ENCODE peak calls at places on chromosomes 1 and 21, in seven cellular contexts. C, S, J, M, B, V and Z are unnamed samples.

GRCh38 chr21:16597768-16598167 is 868.0 kb downstream of the USP25 start:
- DNase-seq in C (no peak), S (no peak), J (peak; percentile 57), M (no peak), B (no peak), V (no peak), Z (no peak)

GRCh38 chr1:37474697-37475379 is 458 bp downstream of the ZC3H12A start:
- DNase-seq in C (no peak), S (no peak), J (peak; percentile 48), M (no peak), B (no peak), V (no peak), Z (no peak)

GRCh38 chr1:170857955-170858354 is 77.4 kb upstream of the MROH9 start:
- DNase-seq in C (no peak), S (no peak), J (no peak), M (no peak), B (no peak), V (no peak), Z (no peak)

GRCh38 chr21:15495965-15496364 is 233.8 kb upstream of the USP25 start:
- DNase-seq in C (no peak), S (no peak), J (no peak), M (peak; percentile 5), B (no peak), V (no peak), Z (peak; percentile 54)

GRCh38 chr1:118047650-118048224 is 118.2 kb downstream of the WDR3 start:
- DNase-seq in C (no peak), S (no peak), J (no peak), M (no peak), B (no peak), V (no peak), Z (no peak)

GRCh38 chr1:29895201-29895600 is 658.9 kb downstream of the PTPRU start:
- DNase-seq in C (no peak), S (no peak), J (no peak), M (no peak), B (peak; percentile 50), V (no peak), Z (no peak)

GRCh38 chr1:17274186-17275170 is 25.6 kb downstream of the PADI3 start:
- DNase-seq in C (peak; percentile 69), S (peak; percentile 32), J (no peak), M (peak; percentile 33), B (no peak), V (no peak), Z (peak; percentile 45)

GRCh38 chr1:116006486-116006964 is 30.2 kb downstream of the SLC22A15 start:
- DNase-seq in C (no peak), S (no peak), J (no peak), M (no peak), B (no peak), V (no peak), Z (no peak)

GRCh38 chr21:45997205-45997494 is 15.6 kb downstream of the COL6A1 start:
- DNase-seq in C (no peak), S (no peak), J (no peak), M (no peak), B (no peak), V (no peak), Z (no peak)

GRCh38 chr1:238647877-238648276 is 738.5 kb upstream of the CHRM3 start:
- DNase-seq in C (no peak), S (peak; percentile 93), J (no peak), M (no peak), B (no peak), V (no peak), Z (peak; percentile 97)

GRCh38 chr1:21451212-21451611 is 11.3 kb downstream of the NBPF3 start:
- DNase-seq in C (no peak), S (no peak), J (no peak), M (no peak), B (no peak), V (no peak), Z (peak; percentile 74)

GRCh38 chr1:39117985-39118384 is 86.5 kb upstream of the MACF1 start:
- DNase-seq in C (no peak), S (no peak), J (no peak), M (no peak), B (no peak), V (no peak), Z (no peak)

GRCh38 chr1:14440731-14441130 is 157.8 kb upstream of the KAZN start:
- DNase-seq in C (no peak), S (no peak), J (no peak), M (no peak), B (no peak), V (no peak), Z (peak; percentile 68)

GRCh38 chr1:110555807-110556470 is 37.0 kb upstream of the KCNA10 start:
- DNase-seq in C (no peak), S (no peak), J (peak; percentile 57), M (no peak), B (peak; percentile 53), V (no peak), Z (no peak)

GRCh38 chr1:169371400-169371799 is 3.4 kb downstream of the BLZF1 start:
- DNase-seq in C (no peak), S (no peak), J (no peak), M (no peak), B (no peak), V (no peak), Z (no peak)

GRCh38 chr21:44578371-44579055 is 1.9 kb downstream of the KRTAP10-5 start:
- DNase-seq in C (no peak), S (no peak), J (no peak), M (no peak), B (no peak), V (no peak), Z (no peak)

GRCh38 chr1:77906624-77907023 is 18.2 kb downstream of the NEXN start:
- DNase-seq in C (no peak), S (no peak), J (no peak), M (no peak), B (no peak), V (no peak), Z (no peak)

GRCh38 chr1:116628448-116628847 is 39.1 kb downstream of the IGSF3 start:
- DNase-seq in C (peak; percentile 7), S (no peak), J (no peak), M (no peak), B (no peak), V (no peak), Z (no peak)

GRCh38 chr1:232743999-232744398 is 61.2 kb upstream of the MAP10 start:
- DNase-seq in C (no peak), S (no peak), J (no peak), M (no peak), B (no peak), V (no peak), Z (no peak)

GRCh38 chr21:15795533-15795932 is 65.8 kb downstream of the USP25 start:
- DNase-seq in C (no peak), S (no peak), J (no peak), M (no peak), B (no peak), V (no peak), Z (no peak)

GRCh38 chr21:38984982-38985422 is 179.3 kb downstream of the ETS2 start:
- DNase-seq in C (no peak), S (no peak), J (no peak), M (no peak), B (no peak), V (no peak), Z (peak; percentile 88)

GRCh38 chr1:228903573-228904122 is 168.4 kb downstream of the RHOU start:
- DNase-seq in C (no peak), S (no peak), J (no peak), M (no peak), B (no peak), V (no peak), Z (no peak)

GRCh38 chr1:184287001-184287400 is 99.8 kb upstream of the C1orf21 start:
- DNase-seq in C (no peak), S (no peak), J (no peak), M (no peak), B (no peak), V (no peak), Z (peak; percentile 13)

GRCh38 chr21:23016617-23017016 is 2018.4 kb downstream of the NCAM2 start:
- DNase-seq in C (no peak), S (peak; percentile 47), J (no peak), M (no peak), B (no peak), V (no peak), Z (no peak)

GRCh38 chr1:11787251-11787803 is 18.4 kb downstream of the MTHFR start:
- DNase-seq in C (no peak), S (no peak), J (peak; percentile 74), M (no peak), B (no peak), V (no peak), Z (peak; percentile 68)